ENCODE peak calls at places on chromosome X, in six cellular contexts. N, X, C, V, S and R are unnamed samples. For H3K9me3, the result is how much of the 10 kb centered on the place peaks cover.

GRCh38 chrX:82961129-82961528 is 547.0 kb upstream of the POU3F4 start:
- DNase-seq in N (no peak), S (no peak), C (no peak), V (peak), X (no peak), R (no peak)

GRCh38 chrX:17425151-17425550 is 50.2 kb downstream of the NHS start:
- DNase-seq in C (no peak), V (no peak), N (no peak), X (no peak), S (no peak), R (no peak)

GRCh38 chrX:43847352-43847751 is 34.9 kb downstream of the MAOB start:
- DNase-seq in V (no peak), N (no peak), C (no peak), S (no peak), X (no peak), R (no peak)

GRCh38 chrX:150035531-150035930 is 97.2 kb upstream of the EOLA2 start:
- DNase-seq in N (no peak), X (no peak), S (no peak), V (no peak), C (peak), R (no peak)

GRCh38 chrX:125940985-125941384 is 225.1 kb downstream of the DCAF12L2 start:
- DNase-seq in S (no peak), C (no peak), X (no peak), V (no peak), N (no peak), R (no peak)

GRCh38 chrX:7334253-7334935 is 186.4 kb upstream of the PUDP start:
- DNase-seq in V (no peak), C (no peak), S (no peak), X (no peak), N (no peak), R (no peak)

GRCh38 chrX:19225906-19226305 is 103.6 kb upstream of the ADGRG2 start:
- DNase-seq in X (no peak), C (no peak), S (no peak), V (no peak), N (no peak), R (no peak)

GRCh38 chrX:13492286-13492685 is 77.1 kb upstream of the EGFL6 start:
- DNase-seq in S (no peak), C (no peak), N (no peak), X (no peak), V (no peak), R (no peak)

GRCh38 chrX:7927259-7928167 is at the start of gene PNPLA4:
- DNase-seq in X (peak), S (peak), C (peak), N (peak), V (peak), R (peak)

GRCh38 chrX:99172958-99173357 is 1237.1 kb downstream of the PCDH19 start:
- DNase-seq in C (no peak), X (no peak), N (no peak), V (no peak), S (no peak), R (no peak)

DNA sequence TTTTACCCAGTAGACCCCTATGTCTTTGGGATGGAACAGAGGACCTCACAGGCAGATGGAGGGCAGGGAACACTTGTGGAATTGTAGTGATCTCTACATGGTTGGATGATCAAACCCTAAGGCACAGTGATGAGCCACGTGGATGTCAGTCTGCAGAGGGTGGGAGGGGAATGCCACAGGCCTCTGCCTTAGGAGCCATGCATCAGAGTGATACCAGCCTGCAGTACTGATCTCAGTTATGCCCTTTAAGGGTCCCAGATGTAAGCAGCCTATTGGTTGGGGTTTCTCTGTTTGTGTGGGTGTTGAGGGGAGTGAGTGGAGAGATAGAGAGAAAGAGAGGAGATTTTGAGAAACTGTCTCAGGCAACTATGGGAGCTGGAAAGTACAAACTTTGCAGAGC is 39.9 kb upstream of the XAGE1B start:
- DNase-seq in V (no peak), S (no peak), N (no peak), C (no peak), X (no peak), R (no peak)
- H3K4me3 ChIP-seq in V (no peak), S (no peak), N (no peak), C (no peak), X (no peak), R (no peak)

GRCh38 chrX:103536732-103537131 is 17.4 kb upstream of the RAB40A start:
- DNase-seq in C (no peak), X (no peak), V (no peak), S (no peak), N (no peak), R (no peak)
- TF ChIP-seq CTCF in C (no peak), X (no peak), V (no peak), S (no peak), N (no peak), R (no peak)

GRCh38 chrX:1327651-1328304 is 8.8 kb upstream of the IL3RA start:
- DNase-seq in C (no peak), V (no peak), S (no peak), N (no peak), X (no peak), R (peak)
- H3K9me3 ChIP-seq in C (under half), V (under half), S (under half), N (under half), X (under half), R (under half)

DNA sequence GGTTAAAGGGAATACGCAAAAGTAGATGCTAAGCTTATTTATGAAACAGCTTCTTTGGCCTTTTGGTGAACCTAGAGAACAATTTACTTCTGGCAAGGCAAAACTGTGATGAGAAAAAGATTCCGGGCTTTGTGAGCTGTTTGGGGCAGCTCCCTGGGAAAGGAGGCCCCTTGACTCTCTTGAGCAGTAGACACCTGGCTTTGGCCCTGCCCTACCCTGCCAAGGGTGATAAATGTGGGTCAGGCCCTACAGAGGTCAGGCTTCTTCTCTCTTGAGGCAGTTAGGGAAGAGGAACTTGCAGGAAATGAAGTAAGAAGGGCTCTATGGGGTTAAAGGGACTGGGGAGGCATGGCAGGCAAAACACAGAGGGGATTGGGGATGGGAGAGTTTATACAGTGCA is 509.7 kb downstream of the MID1IP1 start:
- DNase-seq in C (peak), X (no peak), N (no peak), S (no peak), V (no peak), R (no peak)
- H3K4me3 ChIP-seq in C (no peak), X (no peak), N (no peak), S (no peak), V (no peak), R (no peak)

GRCh38 chrX:2875798-2876399 is 47.2 kb downstream of the GYG2 start:
- DNase-seq in N (no peak), V (no peak), X (no peak), S (no peak), C (no peak), R (no peak)
- TF ChIP-seq CTCF in N (no peak), V (peak), X (no peak), S (peak), C (peak), R (peak)

DNA sequence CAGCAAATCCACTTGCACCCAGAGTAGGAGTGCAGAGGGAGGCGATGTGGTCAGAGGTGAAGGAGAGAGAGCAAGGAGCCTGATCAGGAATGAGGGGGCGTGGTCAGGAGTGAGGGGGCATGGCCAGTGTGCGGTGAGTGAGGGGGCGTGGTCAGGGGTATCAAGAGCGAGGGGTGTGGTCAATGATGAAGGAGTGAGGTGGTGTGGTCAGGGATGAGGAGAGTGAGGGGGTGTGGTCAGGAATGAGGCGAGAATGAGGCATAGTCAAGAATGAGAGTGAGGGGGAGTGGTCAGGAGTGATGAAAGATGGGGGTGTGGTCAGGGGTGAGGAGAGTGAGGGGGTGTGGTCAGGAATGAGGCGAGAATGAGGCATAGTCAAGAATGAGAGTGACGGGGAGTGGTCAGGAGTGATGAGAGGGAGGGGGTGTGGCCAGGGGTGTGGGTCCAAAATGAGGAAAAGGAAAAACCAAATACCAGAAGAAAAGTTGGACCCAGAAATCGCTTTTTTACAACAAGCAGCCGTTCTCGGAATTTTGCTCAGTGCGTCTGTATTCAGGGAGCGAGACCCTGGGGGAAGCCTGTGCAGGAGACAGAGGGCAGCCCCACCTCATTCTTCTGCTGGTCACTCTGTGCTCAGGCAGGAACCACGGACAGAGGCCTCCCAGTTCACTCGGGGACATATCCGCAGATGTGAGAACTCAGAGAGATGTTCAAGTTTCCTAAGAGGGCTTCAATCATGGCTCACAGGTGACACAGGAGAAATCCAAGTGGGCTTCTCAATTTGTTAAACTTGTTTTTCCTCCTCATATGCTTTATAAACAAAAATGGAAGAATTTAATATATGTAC is 47.5 kb downstream of the MAGEA1 start:
- DNase-seq in C (no peak), N (no peak), V (no peak), S (peak), X (no peak), R (peak)
- H3K9me3 ChIP-seq in C (under half), N (under half), V (under half), S (under half), X (under half), R (under half)